ENCODE peak calls at places on chromosomes 5 and 9, in six cellular contexts. W, T, G, X, C and M are unnamed samples.

GRCh38 chr9:87959916-87960581 is 14.3 kb downstream of the CDK20 start:
- DNase-seq in W (no peak), T (no peak), G (no peak), X (no peak), C (peak; percentile 77), M (no peak)

GRCh38 chr5:74240783-74241750 is 399.5 kb downstream of the ENC1 start:
- DNase-seq in W (no peak), T (no peak), G (no peak), X (no peak), C (no peak), M (peak; percentile 99)

GRCh38 chr5:133688386-133688785 is 76.0 kb upstream of the FSTL4 start:
- DNase-seq in W (no peak), T (no peak), G (no peak), X (no peak), C (no peak), M (peak; percentile 52)

GRCh38 chr9:130117816-130118632 is 54.2 kb upstream of the NCS1 start:
- DNase-seq in W (no peak), T (peak; percentile 55), G (no peak), X (no peak), C (peak; percentile 50), M (peak; percentile 47)

GRCh38 chr9:76027426-76027825 is 137.0 kb downstream of the PCSK5 start:
- DNase-seq in W (no peak), T (no peak), G (no peak), X (no peak), C (peak; percentile 6), M (peak; percentile 3)

GRCh38 chr9:117153021-117153420 is 261.8 kb downstream of the ASTN2 start:
- DNase-seq in W (no peak), T (no peak), G (no peak), X (no peak), C (no peak), M (peak; percentile 78)

GRCh38 chr9:35911690-35912089 is 2.4 kb downstream of the SPAAR start:
- DNase-seq in W (no peak), T (no peak), G (no peak), X (no peak), C (no peak), M (no peak)

GRCh38 chr5:174900176-174900692 is 175.9 kb downstream of the MSX2 start:
- DNase-seq in W (no peak), T (no peak), G (no peak), X (no peak), C (no peak), M (no peak)

GRCh38 chr5:66958984-66959641 is 237.5 kb downstream of the CD180 start:
- DNase-seq in W (no peak), T (no peak), G (no peak), X (peak; percentile 16), C (peak; percentile 75), M (peak; percentile 63)

GRCh38 chr5:171342362-171343111 is 33.5 kb downstream of the TLX3 start:
- DNase-seq in W (peak; percentile 12), T (peak; percentile 83), G (no peak), X (no peak), C (peak; percentile 80), M (peak; percentile 66)

GRCh38 chr5:137292461-137293025 is 206.6 kb downstream of the SPOCK1 start:
- DNase-seq in W (no peak), T (no peak), G (no peak), X (no peak), C (no peak), M (no peak)

GRCh38 chr5:78549043-78549442 is 99.5 kb downstream of the LHFPL2 start:
- DNase-seq in W (no peak), T (no peak), G (no peak), X (no peak), C (peak; percentile 65), M (no peak)

GRCh38 chr5:34674226-34674625 is 18.1 kb downstream of the RAI14 start:
- DNase-seq in W (no peak), T (peak; percentile 85), G (no peak), X (no peak), C (peak; percentile 97), M (peak; percentile 91)

GRCh38 chr5:113128082-113128481 is 151.5 kb downstream of the DCP2 start:
- DNase-seq in W (no peak), T (no peak), G (no peak), X (no peak), C (no peak), M (no peak)

GRCh38 chr5:172769324-172769597 is 1.7 kb downstream of the DUSP1 start:
- DNase-seq in W (no peak), T (no peak), G (no peak), X (no peak), C (no peak), M (no peak)

GRCh38 chr5:136169218-136169617 is 23.7 kb downstream of the SMIM32 start:
- DNase-seq in W (no peak), T (no peak), G (no peak), X (no peak), C (no peak), M (no peak)

GRCh38 chr9:111316796-111317195 is 13.2 kb downstream of the OR2K2 start:
- DNase-seq in W (no peak), T (no peak), G (no peak), X (no peak), C (no peak), M (no peak)

GRCh38 chr5:89484962-89485361 is 602.0 kb upstream of the MEF2C start:
- DNase-seq in W (no peak), T (no peak), G (no peak), X (no peak), C (no peak), M (no peak)

GRCh38 chr5:77935516-77936364 is 159.6 kb upstream of the TBCA start:
- DNase-seq in W (no peak), T (no peak), G (no peak), X (no peak), C (peak; percentile 14), M (no peak)

GRCh38 chr5:173896631-173897030 is 8.5 kb downstream of the CPEB4 start:
- DNase-seq in W (no peak), T (no peak), G (no peak), X (no peak), C (no peak), M (no peak)

GRCh38 chr5:111946556-111946955 is 189.6 kb upstream of the NREP start:
- DNase-seq in W (no peak), T (no peak), G (no peak), X (no peak), C (no peak), M (no peak)

GRCh38 chr9:114250235-114250568 is 72.7 kb upstream of the ORM1 start:
- DNase-seq in W (no peak), T (no peak), G (no peak), X (peak; percentile 84), C (peak; percentile 52), M (no peak)

GRCh38 chr9:89986190-89986589 is 381.4 kb downstream of the GADD45G start:
- DNase-seq in W (no peak), T (no peak), G (no peak), X (no peak), C (no peak), M (peak; percentile 18)

GRCh38 chr5:68458416-68458815 is 242.9 kb downstream of the PIK3R1 start:
- DNase-seq in W (no peak), T (no peak), G (no peak), X (no peak), C (no peak), M (no peak)

GRCh38 chr9:11735391-11735790 is 957.8 kb upstream of the TYRP1 start:
- DNase-seq in W (no peak), T (no peak), G (no peak), X (no peak), C (no peak), M (no peak)